ENCODE peak calls at places on chromosome 5, in nine cellular contexts. U is DND-41; B is foreskin fibroblast; S is CD8-positive, alpha-beta T cell; W is psoas muscle; R is fibroblast of villous mesenchyme; N is CD4-positive, alpha-beta memory T cell; Z is cardiac muscle cell; I is stomach. C is an unnamed sample.

GRCh38 chr5:119031905-119032304 is 39.0 kb upstream of the DMXL1 start:
- DNase-seq in I (no peak), N (no peak), Z (no peak), W (no peak), R (no peak), B (no peak), S (no peak), U (no peak), C (no peak)

GRCh38 chr5:37855438-37855837 is 15.6 kb upstream of the GDNF start:
- DNase-seq in N (no peak), R (no peak), U (no peak), I (no peak), B (no peak), Z (no peak), W (no peak), S (no peak), C (no peak)

GRCh38 chr5:68258531-68258930 is 43.0 kb downstream of the PIK3R1 start:
- DNase-seq in R (no peak), N (no peak), B (no peak), Z (no peak), U (no peak), I (no peak), S (no peak), W (no peak), C (no peak)

GRCh38 chr5:143435207-143435657 is 31.7 kb upstream of the NR3C1 start:
- DNase-seq in I (no peak), N (peak; percentile 67), B (no peak), R (peak; percentile 50), W (no peak), S (peak; percentile 12), U (peak; percentile 67), Z (peak; percentile 38), C (peak; percentile 46)

GRCh38 chr5:164153469-164154172 is 648.2 kb downstream of the MAT2B start:
- DNase-seq in B (no peak), N (no peak), I (no peak), W (no peak), U (no peak), Z (no peak), R (no peak), S (no peak), C (no peak)

GRCh38 chr5:2192496-2192895 is 309.8 kb upstream of the IRX4 start:
- DNase-seq in U (no peak), S (no peak), N (no peak), W (no peak), R (no peak), Z (no peak), B (no peak), I (peak; percentile 23), C (no peak)

GRCh38 chr5:101969752-101970151 is 326.3 kb downstream of the SLCO4C1 start:
- DNase-seq in R (no peak), Z (no peak), N (no peak), W (no peak), S (no peak), U (no peak), B (no peak), I (no peak), C (no peak)

GRCh38 chr5:168304349-168304748 is 12.9 kb downstream of the WWC1 start:
- DNase-seq in U (no peak), Z (no peak), W (no peak), N (no peak), R (no peak), B (no peak), I (no peak), S (no peak), C (no peak)

GRCh38 chr5:109937951-109938350 is 248.2 kb downstream of the MAN2A1 start:
- DNase-seq in R (no peak), N (no peak), Z (no peak), S (no peak), W (no peak), I (no peak), B (no peak), U (no peak), C (no peak)

GRCh38 chr5:14879985-14880589 is 8.5 kb upstream of the ANKH start:
- DNase-seq in B (peak; percentile 26), R (peak; percentile 50), I (no peak), N (no peak), S (no peak), U (no peak), W (no peak), Z (peak; percentile 40), C (no peak)

GRCh38 chr5:112248643-112249042 is 170.4 kb downstream of the EPB41L4A start:
- DNase-seq in B (no peak), N (no peak), W (no peak), I (no peak), Z (no peak), R (no peak), S (no peak), U (no peak), C (no peak)

GRCh38 chr5:139470821-139471300 is at the start of gene SMIM33:
- DNase-seq in U (peak; percentile 68), W (no peak), N (peak; percentile 60), R (no peak), S (no peak), B (no peak), Z (no peak), I (peak; percentile 36), C (peak; percentile 58)

GRCh38 chr5:127650649-127651048 is 1.8 kb downstream of the CTXN3 start:
- DNase-seq in R (peak; percentile 39), S (no peak), W (no peak), N (no peak), B (peak; percentile 36), I (no peak), U (no peak), Z (peak; percentile 81), C (no peak)

GRCh38 chr5:136036991-136037705 is 8.4 kb downstream of the TGFBI start:
- DNase-seq in B (peak; percentile 81), N (peak; percentile 60), W (no peak), S (no peak), I (no peak), R (peak; percentile 59), Z (peak; percentile 62), U (peak; percentile 75), C (peak; percentile 82)

GRCh38 chr5:82405618-82406199 is 127.6 kb upstream of the RPS23 start:
- DNase-seq in R (peak; percentile 95), N (no peak), S (no peak), Z (peak; percentile 98), W (no peak), B (peak; percentile 96), U (no peak), I (no peak), C (no peak)

DNA sequence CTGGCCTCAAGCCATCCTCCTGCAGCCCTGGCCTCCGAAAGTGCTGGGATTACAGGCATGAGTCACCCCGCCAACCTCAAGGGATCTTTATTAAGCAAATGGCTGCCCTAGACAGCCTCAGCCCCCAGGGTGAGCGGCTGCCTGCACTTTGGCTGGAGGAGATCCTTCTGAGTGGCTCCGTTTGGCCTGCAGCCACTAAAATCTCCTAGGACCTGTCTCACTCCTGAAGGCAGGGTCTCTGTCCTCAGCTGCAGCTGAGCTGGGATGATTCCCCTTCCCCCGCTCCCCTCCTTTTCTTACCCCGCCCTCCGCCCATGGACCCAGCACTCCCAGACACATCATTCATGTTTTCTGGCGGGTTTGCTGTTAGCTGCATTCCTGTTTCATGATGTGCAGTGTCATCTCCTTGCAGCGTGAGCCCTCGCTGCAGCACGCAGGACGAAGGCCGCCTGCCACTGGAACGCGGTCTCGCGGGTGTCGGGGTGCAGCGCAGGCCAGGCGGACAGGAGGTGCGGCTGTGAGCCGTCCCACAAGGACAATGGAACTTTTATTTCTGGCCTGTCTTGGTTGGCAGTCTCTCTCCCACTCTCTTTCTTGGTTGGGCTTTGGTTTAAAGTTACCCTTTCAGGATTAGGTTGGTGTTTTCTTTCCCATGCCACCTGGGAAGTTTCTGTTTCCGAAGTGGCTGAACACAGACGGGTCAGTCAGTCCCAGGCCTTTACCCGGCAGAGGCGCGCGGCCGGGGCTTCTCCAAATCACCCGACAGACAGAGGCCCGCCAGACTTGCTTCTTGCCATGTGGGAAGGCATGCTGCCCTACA is 137.1 kb downstream of the FOXD1 start:
- DNase-seq in B (peak; percentile 69), R (peak; percentile 68), W (peak; percentile 72), N (no peak), S (no peak), I (no peak), U (no peak), Z (peak; percentile 82), C (no peak)
- H3K4me3 ChIP-seq in B (peak overlapping the region; percentile 6), R (no peak overlapping the region), W (peak overlapping the region; percentile 34), N (no peak overlapping the region), S (no peak overlapping the region), I (no peak overlapping the region), U (no peak overlapping the region), Z (no peak overlapping the region), C (no peak overlapping the region)

DNA sequence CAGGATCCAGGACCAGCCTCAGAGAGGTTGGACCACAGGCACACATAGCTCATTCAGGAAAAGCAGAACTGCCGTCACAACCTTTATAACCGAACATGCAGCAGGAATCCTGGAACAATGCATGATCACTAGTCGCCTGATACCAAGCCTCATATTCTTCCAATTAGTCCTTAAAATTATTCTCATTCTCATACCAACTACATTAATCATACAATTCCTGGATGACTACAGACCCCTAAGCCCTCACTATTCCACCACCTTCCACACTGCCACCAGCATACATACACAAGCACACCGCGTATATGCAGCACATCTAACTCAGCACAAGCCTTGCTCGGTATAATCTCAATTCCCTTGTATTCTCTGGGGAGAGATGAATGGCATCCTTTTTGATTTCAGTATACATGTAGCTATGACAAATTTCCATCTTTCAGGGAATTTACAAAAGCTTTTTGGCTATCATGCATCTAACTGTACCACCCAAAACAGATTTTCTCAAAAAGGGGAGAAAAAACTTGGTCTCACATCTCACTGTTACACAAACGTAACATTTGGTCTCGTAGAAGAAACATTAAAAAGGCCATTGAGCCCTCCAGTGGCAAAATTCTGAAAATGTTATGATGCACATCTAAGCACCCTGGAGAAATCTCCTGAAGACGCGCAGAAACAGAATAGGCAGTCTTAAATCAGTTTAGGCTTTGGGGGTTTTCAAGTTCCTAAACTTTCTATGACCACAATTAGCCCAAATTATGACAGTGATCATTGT is 46.2 kb downstream of the MCTP1 start:
- DNase-seq in W (no peak), I (no peak), R (peak; percentile 16), S (no peak), N (no peak), Z (peak; percentile 26), B (no peak), U (no peak), C (no peak)
- H3K4me3 ChIP-seq in W (no peak overlapping the region), I (no peak overlapping the region), R (no peak overlapping the region), S (no peak overlapping the region), N (no peak overlapping the region), Z (no peak overlapping the region), B (no peak overlapping the region), U (no peak overlapping the region), C (no peak overlapping the region)

GRCh38 chr5:176620333-176620981 is 9.9 kb downstream of the SNCB start:
- DNase-seq in B (no peak), S (no peak), N (no peak), U (no peak), W (peak; percentile 41), I (no peak), R (peak; percentile 38), Z (peak; percentile 52), C (no peak)
- H3K4me3 ChIP-seq in B (peak overlapping the region; percentile 15), S (no peak overlapping the region), N (no peak overlapping the region), U (no peak overlapping the region), W (no peak overlapping the region), I (peak overlapping the region; percentile 3), R (no peak overlapping the region), Z (no peak overlapping the region), C (no peak overlapping the region)

DNA sequence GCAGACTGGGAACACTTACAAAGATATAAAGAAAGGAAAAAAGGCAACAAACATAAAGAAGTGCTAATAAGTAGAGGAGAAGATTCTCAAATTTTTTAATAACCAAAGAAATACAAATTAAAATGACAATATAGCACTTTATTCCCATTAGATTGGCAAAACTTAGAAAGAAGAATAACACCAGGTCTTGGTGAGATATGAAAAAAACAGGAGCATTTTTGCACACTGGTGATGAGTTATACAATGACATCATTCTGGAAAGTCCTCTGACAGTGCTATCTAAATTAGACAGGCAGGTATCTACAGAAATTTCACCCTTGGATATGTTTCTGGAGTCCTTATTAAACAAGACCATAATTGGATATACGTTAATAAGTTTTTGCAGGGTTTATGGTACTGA is 9.5 kb upstream of the SFXN1 start:
- DNase-seq in U (no peak), W (no peak), B (no peak), N (no peak), R (no peak), S (no peak), Z (no peak), I (no peak), C (no peak)
- H3K4me3 ChIP-seq in U (no peak overlapping the region), W (no peak overlapping the region), B (no peak overlapping the region), N (no peak overlapping the region), R (no peak overlapping the region), S (no peak overlapping the region), Z (no peak overlapping the region), I (no peak overlapping the region), C (no peak overlapping the region)

C was measured in Jurkat, Clone E6-1.